ENCODE peak calls at places on chromosomes 3 and 15, in nine cellular contexts. P, K, U, X, R, B, F, Y and W are unnamed samples.
A peak's percentile ranks its signal among the peaks of the same experiment; 100 is the strongest.

GRCh38 chr3:23422511-23422851 is 219.4 kb downstream of the UBE2E2 start:
- DNase-seq in P (no peak), K (no peak), U (no peak), X (no peak), R (peak; percentile 56), B (no peak), F (no peak), Y (no peak), W (no peak)

GRCh38 chr15:97729270-97729669 is 231.2 kb upstream of the ARRDC4 start:
- DNase-seq in P (no peak), K (no peak), U (no peak), X (no peak), R (no peak), B (no peak), F (no peak), Y (no peak), W (no peak)

GRCh38 chr15:68409736-68410370 is 22.1 kb downstream of the ITGA11 start:
- DNase-seq in P (no peak), K (no peak), U (no peak), X (no peak), R (no peak), B (peak; percentile 18), F (no peak), Y (no peak), W (no peak)

GRCh38 chr3:98966862-98967554 is 65.5 kb upstream of the DCBLD2 start:
- DNase-seq in P (no peak), K (no peak), U (no peak), X (no peak), R (no peak), B (no peak), F (no peak), Y (peak; percentile 77), W (no peak)

GRCh38 chr3:71389911-71390573 is 193.5 kb downstream of the FOXP1 start:
- DNase-seq in P (peak; percentile 87), K (peak; percentile 71), U (no peak), X (peak; percentile 33), R (peak; percentile 28), B (peak; percentile 41), F (peak; percentile 65), Y (peak; percentile 38), W (peak; percentile 72)

GRCh38 chr3:105158277-105158676 is 208.4 kb upstream of the ALCAM start:
- DNase-seq in P (no peak), K (no peak), U (no peak), X (no peak), R (no peak), B (no peak), F (no peak), Y (no peak), W (no peak)

GRCh38 chr15:38070778-38071177 is 136.3 kb downstream of the TMCO5A start:
- DNase-seq in P (no peak), K (no peak), U (no peak), X (no peak), R (no peak), B (no peak), F (peak; percentile 32), Y (no peak), W (no peak)

GRCh38 chr3:124107491-124107890 is 115.6 kb upstream of the ROPN1 start:
- DNase-seq in P (no peak), K (no peak), U (no peak), X (no peak), R (no peak), B (no peak), F (no peak), Y (no peak), W (no peak)

GRCh38 chr3:59605318-59605717 is 555.5 kb upstream of the CFAP20DC start:
- DNase-seq in P (no peak), K (no peak), U (no peak), X (no peak), R (no peak), B (no peak), F (no peak), Y (no peak), W (no peak)

GRCh38 chr15:52102468-52102867 is 10.1 kb downstream of the BCL2L10 start:
- DNase-seq in P (peak; percentile 93), K (no peak), U (no peak), X (peak; percentile 57), R (no peak), B (no peak), F (peak; percentile 92), Y (no peak), W (no peak)

GRCh38 chr3:188179006-188179966 is 25.3 kb downstream of the LPP start:
- DNase-seq in P (peak; percentile 80), K (peak; percentile 37), U (no peak), X (peak; percentile 36), R (no peak), B (no peak), F (peak; percentile 92), Y (no peak), W (no peak)

GRCh38 chr3:47012342-47013230 is 33.1 kb downstream of the NBEAL2 start:
- DNase-seq in P (no peak), K (no peak), U (no peak), X (no peak), R (no peak), B (peak; percentile 28), F (no peak), Y (no peak), W (peak; percentile 62)

GRCh38 chr15:68818671-68819450 is 1.8 kb downstream of the ANP32A start:
- DNase-seq in P (peak; percentile 50), K (peak; percentile 68), U (no peak), X (peak; percentile 73), R (peak; percentile 27), B (no peak), F (no peak), Y (peak; percentile 47), W (peak; percentile 68)

GRCh38 chr3:194333212-194333980 is 17.7 kb downstream of the CPN2 start:
- DNase-seq in P (peak; percentile 34), K (peak; percentile 91), U (no peak), X (peak; percentile 89), R (peak; percentile 91), B (peak; percentile 90), F (peak; percentile 80), Y (peak; percentile 76), W (peak; percentile 87)

GRCh38 chr15:70433583-70434288 is 329.6 kb downstream of the UACA start:
- DNase-seq in P (no peak), K (no peak), U (no peak), X (no peak), R (no peak), B (no peak), F (no peak), Y (no peak), W (no peak)

GRCh38 chr3:71026634-71027578 is 556.6 kb downstream of the FOXP1 start:
- DNase-seq in P (peak; percentile 61), K (no peak), U (no peak), X (no peak), R (no peak), B (no peak), F (no peak), Y (no peak), W (no peak)

GRCh38 chr3:98875535-98875934 is 26.0 kb downstream of the DCBLD2 start:
- DNase-seq in P (no peak), K (no peak), U (no peak), X (peak; percentile 43), R (no peak), B (no peak), F (no peak), Y (no peak), W (no peak)

GRCh38 chr15:87354661-87355410 is 901.7 kb downstream of the NTRK3 start:
- DNase-seq in P (peak; percentile 54), K (no peak), U (peak; percentile 66), X (no peak), R (no peak), B (no peak), F (peak; percentile 82), Y (peak; percentile 91), W (no peak)

GRCh38 chr15:87357608-87358007 is 898.9 kb downstream of the NTRK3 start:
- DNase-seq in P (no peak), K (no peak), U (no peak), X (no peak), R (no peak), B (no peak), F (no peak), Y (no peak), W (no peak)

DNA sequence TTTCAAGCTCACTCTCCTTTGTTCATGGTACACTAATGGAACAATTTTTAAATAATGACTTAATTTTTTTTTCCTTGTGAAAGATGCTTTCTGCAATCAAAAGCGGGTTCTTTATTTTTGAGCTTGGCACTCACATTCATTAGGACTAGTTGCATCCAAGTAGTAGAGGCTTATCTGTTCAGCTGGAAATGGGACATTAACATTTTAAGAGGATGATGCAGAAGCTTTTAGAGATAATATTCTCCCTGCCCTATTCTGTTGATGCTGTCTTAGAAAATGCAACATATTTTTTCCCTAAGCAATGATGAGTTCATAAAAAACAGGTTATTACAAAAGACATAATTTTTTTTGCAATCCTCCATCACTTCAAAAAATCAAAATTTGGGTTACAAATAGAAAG is 900.6 kb downstream of the NTRK3 start:
- DNase-seq in P (no peak), K (no peak), U (no peak), X (no peak), R (no peak), B (no peak), F (no peak), Y (no peak), W (no peak)
- H3K4me2 ChIP-seq in P (no peak overlapping the region), K (no peak overlapping the region), U (no peak overlapping the region), X (no peak overlapping the region), R (no peak overlapping the region), B (no peak overlapping the region), F (no peak overlapping the region), Y (no peak overlapping the region), W (no peak overlapping the region)

DNA sequence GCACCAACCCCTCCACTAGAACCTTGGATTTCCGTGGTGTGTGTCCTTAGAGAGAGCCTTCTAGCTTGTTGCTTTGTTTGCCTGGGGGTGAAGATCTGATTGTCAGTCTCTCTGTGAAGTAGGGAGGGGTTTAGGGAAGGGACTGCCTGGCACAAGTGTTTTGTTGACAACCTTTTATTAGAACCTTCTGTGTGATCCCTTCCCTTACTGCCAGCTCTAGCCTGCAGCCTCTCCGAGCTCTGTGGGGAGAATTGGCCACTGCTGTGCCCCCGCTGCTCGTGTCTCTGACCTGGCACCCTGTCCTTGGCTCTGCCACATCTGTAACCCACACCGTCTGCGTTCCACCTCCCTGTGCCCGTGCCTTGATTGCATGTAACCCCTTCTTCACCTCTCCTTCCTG is 30.9 kb upstream of the PCSK6 start:
- DNase-seq in P (no peak), K (no peak), U (no peak), X (no peak), R (no peak), B (peak; percentile 5), F (no peak), Y (no peak), W (no peak)
- H3K4me2 ChIP-seq in P (no peak overlapping the region), K (no peak overlapping the region), U (no peak overlapping the region), X (no peak overlapping the region), R (no peak overlapping the region), B (no peak overlapping the region), F (no peak overlapping the region), Y (no peak overlapping the region), W (no peak overlapping the region)

DNA sequence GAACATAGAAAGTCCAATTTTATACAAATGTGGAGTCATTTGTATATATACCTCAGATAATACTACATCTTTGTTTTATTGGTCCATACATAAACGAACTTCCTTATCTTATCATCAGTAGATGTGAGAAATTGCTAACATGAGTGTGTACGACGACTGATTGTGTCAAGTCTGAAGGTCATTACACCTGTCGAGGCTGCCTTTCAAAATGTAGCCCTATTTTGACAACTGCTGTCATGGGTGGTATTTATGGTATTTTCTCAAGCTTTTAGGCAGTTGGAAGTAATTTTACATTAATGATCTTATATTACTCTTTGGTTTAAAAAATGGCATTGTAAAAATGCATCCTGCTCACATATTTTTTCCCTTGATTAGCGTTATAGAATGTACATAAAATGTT is 183.7 kb upstream of the DNAJC19 start:
- DNase-seq in P (no peak), K (no peak), U (no peak), X (no peak), R (no peak), B (no peak), F (no peak), Y (no peak), W (no peak)
- H3K4me2 ChIP-seq in P (no peak overlapping the region), K (no peak overlapping the region), U (no peak overlapping the region), X (no peak overlapping the region), R (no peak overlapping the region), B (no peak overlapping the region), F (no peak overlapping the region), Y (no peak overlapping the region), W (no peak overlapping the region)

GRCh38 chr3:177935008-177935407 is 601.2 kb upstream of the KCNMB2 start:
- DNase-seq in P (no peak), K (no peak), U (no peak), X (peak; percentile 62), R (no peak), B (no peak), F (no peak), Y (no peak), W (no peak)
- H3K4me2 ChIP-seq in P (no peak overlapping the region), K (no peak overlapping the region), U (no peak overlapping the region), X (no peak overlapping the region), R (no peak overlapping the region), B (no peak overlapping the region), F (no peak overlapping the region), Y (no peak overlapping the region), W (no peak overlapping the region)